ENCODE peak calls at places on chromosomes 11 and 22, in four cellular contexts. Z is activated naive CD4-positive, alpha-beta T cell treated with Interleukin-2 at 50 U/mL for 16 hours; G is activated T-helper 1 cell treated with anti-CD3 and anti-CD28 coated beads, Interleukin-2, amount 50 U/mL, for 16 hours; Y is SJSA1. N is an unnamed sample.

GRCh38 chr11:21894492-21894891 is 298.4 kb upstream of the ANO5 start:
- DNase-seq in G (no peak), Z (no peak), Y (no peak), N (no peak)

GRCh38 chr11:65014146-65014960 is at the start of gene ARL2:
- DNase-seq in Z (peak), Y (peak), G (no peak), N (peak)

GRCh38 chr11:106608677-106609076 is 409.6 kb downstream of the GUCY1A2 start:
- DNase-seq in Z (no peak), G (no peak), Y (no peak), N (no peak)

GRCh38 chr11:115193931-115194797 is 310.1 kb downstream of the CADM1 start:
- DNase-seq in G (no peak), Z (no peak), Y (no peak), N (no peak)

GRCh38 chr11:17275376-17276235 is 933 bp upstream of the NUCB2 start:
- DNase-seq in Z (no peak), Y (no peak), G (no peak), N (no peak)

GRCh38 chr22:47218671-47219070 is 456.2 kb downstream of the TBC1D22A start:
- DNase-seq in Y (no peak), G (no peak), Z (no peak), N (no peak)

GRCh38 chr11:4697583-4697982 is at the start of gene OR51E2:
- DNase-seq in Y (no peak), Z (no peak), G (no peak), N (peak)

GRCh38 chr22:38861927-38862326 is 10.1 kb downstream of the CBX6 start:
- DNase-seq in G (no peak), Y (no peak), Z (no peak), N (no peak)

GRCh38 chr11:7612661-7613393 is 60.5 kb downstream of the CYB5R2 start:
- DNase-seq in G (no peak), Y (peak), Z (no peak), N (no peak)

GRCh38 chr22:37258810-37259472 is 14.9 kb upstream of the RAC2 start:
- DNase-seq in Y (no peak), Z (no peak), G (no peak), N (no peak)

GRCh38 chr11:26243426-26243825 is 88.5 kb upstream of the ANO3 start:
- DNase-seq in G (no peak), Z (no peak), Y (no peak), N (no peak)

GRCh38 chr11:28342704-28343103 is 234.5 kb downstream of the METTL15 start:
- DNase-seq in G (no peak), Z (no peak), Y (no peak), N (no peak)

GRCh38 chr11:75639752-75640151 is 29.1 kb downstream of the MAP6 start:
- DNase-seq in Y (no peak), G (no peak), Z (no peak), N (peak)

GRCh38 chr22:42444060-42444904 is 12.1 kb upstream of the NFAM1 start:
- DNase-seq in Z (peak), G (peak), Y (peak), N (peak)

GRCh38 chr11:100637706-100638105 is 49.4 kb upstream of the ARHGAP42 start:
- DNase-seq in G (no peak), Z (no peak), Y (no peak), N (no peak)

GRCh38 chr22:42622061-42622710 is 7.5 kb upstream of the POLDIP3 start:
- DNase-seq in Y (no peak), Z (no peak), G (no peak), N (no peak)

GRCh38 chr22:27435839-27436581 is 365.5 kb downstream of the MN1 start:
- DNase-seq in Z (no peak), G (no peak), Y (no peak), N (peak)

GRCh38 chr11:128941573-128942271 is 949 bp downstream of the TP53AIP1 start:
- DNase-seq in Z (no peak), G (no peak), Y (no peak), N (no peak)

GRCh38 chr22:38490915-38491314 is 15.2 kb downstream of the DDX17 start:
- DNase-seq in Z (no peak), G (no peak), Y (no peak), N (no peak)

GRCh38 chr11:8098361-8098760 is 17.4 kb downstream of the TUB start:
- DNase-seq in Y (no peak), G (no peak), Z (no peak), N (no peak)

N was measured in iPS-NIHi11.